ENCODE peak calls at places on chromosomes 5 and 9, in six cellular contexts. Q is GM12878, A is IMR-90, N is fibroblast of lung, S is SK-N-SH, R is PC-3. T is an unnamed sample.

GRCh38 chr9:137176302-137177182 is 4.7 kb upstream of the TMEM210 start:
- DNase-seq in Q (no peak), A (peak), N (peak), S (no peak), R (peak), T (peak)

GRCh38 chr5:154653764-154654483 is 101.3 kb upstream of the LARP1 start:
- DNase-seq in Q (no peak), A (no peak), N (no peak), S (peak), R (no peak), T (peak)

GRCh38 chr5:39057745-39058144 is 16.5 kb downstream of the RICTOR start:
- DNase-seq in Q (no peak), A (no peak), N (peak), S (no peak), R (no peak), T (peak)

GRCh38 chr5:77867194-77867691 is 91.1 kb upstream of the TBCA start:
- DNase-seq in Q (no peak), A (peak), N (peak), S (peak), R (peak), T (peak)

GRCh38 chr5:178545941-178546674 is 44.1 kb downstream of the COL23A1 start:
- DNase-seq in Q (no peak), A (no peak), N (no peak), S (no peak), R (no peak), T (no peak)

GRCh38 chr5:94024101-94024500 is 282.7 kb upstream of the POU5F2 start:
- DNase-seq in Q (no peak), A (peak), N (no peak), S (no peak), R (no peak), T (no peak)

GRCh38 chr5:108919591-108920326 is 172.1 kb downstream of the FER start:
- DNase-seq in Q (no peak), A (no peak), N (peak), S (no peak), R (peak), T (peak)

GRCh38 chr9:100865111-100865510 is 163.4 kb upstream of the PLPPR1 start:
- DNase-seq in Q (no peak), A (no peak), N (no peak), S (no peak), R (no peak), T (no peak)

GRCh38 chr5:6642655-6643054 is 9.4 kb downstream of the SRD5A1 start:
- DNase-seq in Q (no peak), A (no peak), N (no peak), S (no peak), R (no peak), T (no peak)

GRCh38 chr9:68457803-68458202 is 82.9 kb downstream of the TMEM252 start:
- DNase-seq in Q (no peak), A (no peak), N (no peak), S (no peak), R (peak), T (no peak)

GRCh38 chr5:16918156-16918555 is 17.9 kb downstream of the MYO10 start:
- DNase-seq in Q (no peak), A (no peak), N (no peak), S (no peak), R (no peak), T (no peak)

GRCh38 chr9:31259824-31260223 is 1124.6 kb upstream of the ACO1 start:
- DNase-seq in Q (no peak), A (no peak), N (no peak), S (no peak), R (no peak), T (no peak)

GRCh38 chr9:93471135-93471534 is 17.8 kb upstream of the FAM120AOS start:
- DNase-seq in Q (no peak), A (no peak), N (no peak), S (no peak), R (no peak), T (no peak)

GRCh38 chr9:95462419-95463121 is 54.2 kb downstream of the PTCH1 start:
- DNase-seq in Q (peak), A (peak), N (peak), S (peak), R (no peak), T (peak)

DNA sequence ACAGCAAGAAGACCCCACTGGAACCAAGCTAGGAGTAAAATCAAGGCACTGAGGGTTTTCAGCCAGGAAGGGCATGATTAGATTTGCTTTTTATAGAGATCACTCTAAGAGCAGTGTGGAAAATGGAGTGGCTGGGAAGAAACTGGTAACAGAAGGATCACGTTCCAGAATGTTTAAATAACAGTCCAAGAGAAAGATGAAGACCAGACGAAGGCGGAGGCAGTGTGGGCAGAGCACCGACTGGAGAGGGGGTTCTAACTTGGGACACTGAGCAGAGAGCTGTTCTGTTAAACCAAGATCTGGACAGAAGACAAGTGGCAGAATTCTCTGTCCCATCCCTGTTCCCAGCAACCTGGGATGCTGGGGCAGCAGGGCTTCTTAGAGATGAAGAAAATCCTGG is 249.2 kb upstream of the NR4A3 start:
- DNase-seq in Q (no peak), A (no peak), N (no peak), S (no peak), R (no peak), T (no peak)
- H3K4me2 ChIP-seq in Q (no peak), A (no peak), N (no peak), S (no peak), R (no peak), T (no peak)

GRCh38 chr5:33448118-33448517 is 7.4 kb downstream of the TARS1 start:
- DNase-seq in Q (no peak), A (no peak), N (no peak), S (no peak), R (no peak), T (no peak)
- H3K4me2 ChIP-seq in Q (no peak), A (no peak), N (no peak), S (no peak), R (no peak), T (no peak)

DNA sequence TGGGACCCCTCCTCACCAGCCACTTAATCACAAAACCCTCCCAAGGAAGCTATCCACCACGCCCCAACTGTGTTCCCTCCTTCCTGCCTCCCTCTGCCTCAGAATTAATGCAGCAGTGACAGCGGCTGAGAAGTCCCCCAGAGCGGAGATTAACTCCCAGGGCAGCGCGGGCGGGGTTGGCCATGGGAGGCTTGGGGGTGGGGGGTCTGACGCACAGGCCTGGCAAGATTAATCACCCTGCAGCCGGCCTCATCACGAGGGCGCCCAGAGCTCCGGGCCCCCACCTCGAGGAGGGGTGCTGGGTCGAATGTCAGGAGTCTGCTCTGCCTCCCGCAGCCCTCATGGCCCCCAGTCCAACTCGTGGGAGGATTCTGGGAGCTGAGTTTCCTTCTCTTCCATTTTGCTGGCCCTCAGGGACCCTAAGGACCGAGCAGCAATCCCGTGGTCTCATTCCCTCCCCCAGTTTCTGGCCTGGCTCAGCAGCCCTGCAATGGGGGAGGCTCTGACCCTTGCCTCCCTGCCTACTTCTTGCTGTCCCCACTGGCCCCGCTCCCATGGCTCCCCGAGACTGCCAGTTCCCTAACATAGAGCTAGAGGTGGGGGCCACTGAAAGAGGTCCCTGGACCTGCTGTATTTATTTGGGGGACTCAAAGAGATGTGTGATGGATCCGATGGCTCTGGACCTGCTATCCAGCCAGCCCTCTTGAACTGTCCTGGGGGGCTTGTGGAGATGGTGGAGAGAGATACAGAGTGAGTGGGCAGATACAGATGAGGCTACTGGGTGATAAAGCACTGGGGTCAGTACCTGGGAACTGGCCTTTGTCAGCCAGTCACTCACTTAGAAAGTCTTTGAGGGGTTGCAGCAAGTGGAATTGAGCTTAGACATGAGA is 42.5 kb downstream of the CXXC5 start:
- DNase-seq in Q (no peak), A (peak), N (peak), S (peak), R (no peak), T (no peak)
- H3K4me2 ChIP-seq in Q (no peak), A (no peak), N (no peak), S (peak), R (no peak), T (no peak)

DNA sequence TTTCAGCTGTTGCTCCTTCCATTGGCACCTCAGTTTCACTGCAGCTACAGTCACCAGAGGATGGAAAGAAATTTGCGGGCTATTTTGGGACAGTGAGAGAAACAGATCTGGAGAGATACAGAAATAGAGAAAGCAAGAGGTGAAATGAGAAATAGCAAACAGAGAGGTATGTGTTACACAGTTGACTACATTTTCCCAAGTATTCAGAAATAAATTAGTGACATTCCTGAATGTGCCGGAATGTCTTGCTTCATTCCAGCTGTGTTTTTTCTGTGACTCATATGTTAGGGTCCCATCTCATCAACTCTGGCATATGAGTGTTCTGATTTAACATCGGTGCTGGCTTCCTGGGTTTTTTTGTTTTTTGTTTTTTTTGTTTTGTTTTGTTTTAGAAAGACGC is 63.8 kb upstream of the ZNF462 start:
- DNase-seq in Q (no peak), A (peak), N (peak), S (no peak), R (peak), T (peak)
- H3K4me2 ChIP-seq in Q (no peak), A (peak), N (no peak), S (peak), R (peak), T (peak)

T was measured in endothelial cell of umbilical vein.